ENCODE peak calls at places on chromosomes 4 and X, in seven cellular contexts. M is GM12892, B is GM12878, L is K562, C is HepG2, T is SK-N-SH, V is H1. P is an unnamed sample.

GRCh38 chr4:36277533-36277932 is 3.9 kb upstream of the DTHD1 start:
- DNase-seq in M (no peak), B (no peak), L (no peak), C (no peak), T (no peak), V (no peak), P (no peak)

GRCh38 chr4:164215113-164215741 is 538.7 kb upstream of the SMIM31 start:
- DNase-seq in M (no peak), B (no peak), L (no peak), C (no peak), T (no peak), V (no peak), P (no peak)

GRCh38 chr4:24488399-24489164 is 95.8 kb downstream of the DHX15 start:
- DNase-seq in M (peak), B (peak), L (peak), C (peak), T (peak), V (peak), P (peak)

GRCh38 chr4:106694232-106694631 is 325.7 kb upstream of the GIMD1 start:
- DNase-seq in M (no peak), B (no peak), L (no peak), C (no peak), T (no peak), V (no peak), P (no peak)

GRCh38 chrX:115650916-115651315 is 89.9 kb downstream of the PLS3 start:
- DNase-seq in M (no peak), B (peak), L (peak), C (peak), T (peak), V (peak), P (no peak)

GRCh38 chr4:64581422-64581821 is 172.2 kb upstream of the TECRL start:
- DNase-seq in M (no peak), B (no peak), L (no peak), C (no peak), T (no peak), V (no peak), P (no peak)

GRCh38 chr4:69025191-69025998 is 70.9 kb upstream of the UGT2B7 start:
- DNase-seq in M (no peak), B (no peak), L (no peak), C (peak), T (no peak), V (peak), P (no peak)

GRCh38 chr4:15914291-15914690 is 24.2 kb downstream of the FGFBP1 start:
- DNase-seq in M (no peak), B (no peak), L (no peak), C (no peak), T (no peak), V (no peak), P (no peak)

GRCh38 chr4:182015893-182016292 is 227.3 kb upstream of the TENM3 start:
- DNase-seq in M (no peak), B (no peak), L (no peak), C (no peak), T (no peak), V (no peak), P (no peak)

GRCh38 chr4:17065821-17066220 is 167.4 kb upstream of the LDB2 start:
- DNase-seq in M (no peak), B (no peak), L (no peak), C (no peak), T (no peak), V (no peak), P (no peak)

GRCh38 chrX:11474021-11474420 is 180.8 kb downstream of the AMELX start:
- DNase-seq in M (no peak), B (no peak), L (no peak), C (no peak), T (no peak), V (no peak), P (no peak)

GRCh38 chrX:38880460-38880859 is 79.2 kb downstream of the MID1IP1 start:
- DNase-seq in M (no peak), B (no peak), L (no peak), C (peak), T (no peak), V (no peak), P (no peak)

GRCh38 chr4:164287173-164287572 is 466.8 kb upstream of the SMIM31 start:
- DNase-seq in M (no peak), B (no peak), L (no peak), C (no peak), T (no peak), V (no peak), P (no peak)

GRCh38 chrX:11214346-11215190 is 78.6 kb upstream of the AMELX start:
- DNase-seq in M (no peak), B (no peak), L (no peak), C (no peak), T (peak), V (no peak), P (no peak)

GRCh38 chr4:180058731-180059215 is 2184.4 kb upstream of the TENM3 start:
- DNase-seq in M (peak), B (no peak), L (no peak), C (no peak), T (peak), V (peak), P (no peak)

GRCh38 chrX:53595266-53595810 is 91.2 kb downstream of the HUWE1 start:
- DNase-seq in M (no peak), B (no peak), L (no peak), C (no peak), T (no peak), V (no peak), P (no peak)

GRCh38 chr4:147482281-147482680 is 1.4 kb downstream of the EDNRA start:
- DNase-seq in M (no peak), B (no peak), L (no peak), C (no peak), T (no peak), V (no peak), P (no peak)

GRCh38 chrX:53249387-53250042 is 24.5 kb upstream of the KDM5C start:
- DNase-seq in M (no peak), B (no peak), L (no peak), C (no peak), T (no peak), V (no peak), P (no peak)

GRCh38 chr4:121726642-121727268 is 30.0 kb upstream of the ANXA5 start:
- DNase-seq in M (no peak), B (peak), L (peak), C (peak), T (peak), V (no peak), P (no peak)

GRCh38 chr4:48742412-48742811 is 37.7 kb downstream of the FRYL start:
- DNase-seq in M (no peak), B (no peak), L (no peak), C (no peak), T (no peak), V (no peak), P (no peak)

GRCh38 chrX:110944323-110944761 is 148.7 kb upstream of the CHRDL1 start:
- DNase-seq in M (no peak), B (no peak), L (no peak), C (no peak), T (peak), V (peak), P (no peak)

GRCh38 chrX:136369377-136369776 is 68.6 kb downstream of the ADGRG4 start:
- DNase-seq in M (no peak), B (no peak), L (no peak), C (no peak), T (no peak), V (no peak), P (no peak)

GRCh38 chr4:1478766-1479355 is 72.6 kb upstream of the NKX1-1 start:
- DNase-seq in M (no peak), B (no peak), L (no peak), C (no peak), T (peak), V (peak), P (no peak)

GRCh38 chr4:116180056-116180690 is 905.2 kb downstream of the TRAM1L1 start:
- DNase-seq in M (no peak), B (no peak), L (no peak), C (no peak), T (peak), V (no peak), P (no peak)

GRCh38 chr4:151129801-151130200 is 30.4 kb downstream of the RPS3A start:
- DNase-seq in M (no peak), B (no peak), L (no peak), C (no peak), T (no peak), V (no peak), P (no peak)

GRCh38 chr4:112214397-112215264 is 17.0 kb upstream of the AP1AR start:
- DNase-seq in M (no peak), B (no peak), L (peak), C (peak), T (peak), V (no peak), P (no peak)

GRCh38 chr4:89438102-89438831 is 130.7 kb upstream of the GPRIN3 start:
- DNase-seq in M (peak), B (peak), L (peak), C (peak), T (peak), V (peak), P (peak)

GRCh38 chr4:147901886-147902285 is 170.0 kb downstream of the ARHGAP10 start:
- DNase-seq in M (no peak), B (no peak), L (no peak), C (no peak), T (no peak), V (no peak), P (no peak)

GRCh38 chrX:153635788-153636668 is 11.0 kb upstream of the DUSP9 start:
- DNase-seq in M (no peak), B (no peak), L (no peak), C (peak), T (peak), V (peak), P (no peak)

GRCh38 chrX:1860936-1861670 is 246.2 kb downstream of the ASMT start:
- DNase-seq in M (no peak), B (no peak), L (no peak), C (no peak), T (no peak), V (no peak), P (no peak)

GRCh38 chr4:48543796-48544195 is 53.7 kb downstream of the ZAR1 start:
- DNase-seq in M (no peak), B (no peak), L (no peak), C (no peak), T (no peak), V (no peak), P (no peak)

GRCh38 chr4:145544998-145545397 is 63.3 kb downstream of the SMAD1 start:
- DNase-seq in M (no peak), B (no peak), L (no peak), C (no peak), T (no peak), V (no peak), P (no peak)

GRCh38 chrX:44529315-44529714 is 13.3 kb downstream of the FUNDC1 start:
- DNase-seq in M (no peak), B (no peak), L (no peak), C (no peak), T (no peak), V (no peak), P (no peak)

GRCh38 chrX:150547511-150548115 is 20.8 kb upstream of the MTM1 start:
- DNase-seq in M (no peak), B (no peak), L (peak), C (no peak), T (peak), V (peak), P (no peak)

GRCh38 chrX:152259150-152259549 is 120.8 kb upstream of the MAGEA10 start:
- DNase-seq in M (no peak), B (no peak), L (no peak), C (no peak), T (no peak), V (no peak), P (no peak)

DNA sequence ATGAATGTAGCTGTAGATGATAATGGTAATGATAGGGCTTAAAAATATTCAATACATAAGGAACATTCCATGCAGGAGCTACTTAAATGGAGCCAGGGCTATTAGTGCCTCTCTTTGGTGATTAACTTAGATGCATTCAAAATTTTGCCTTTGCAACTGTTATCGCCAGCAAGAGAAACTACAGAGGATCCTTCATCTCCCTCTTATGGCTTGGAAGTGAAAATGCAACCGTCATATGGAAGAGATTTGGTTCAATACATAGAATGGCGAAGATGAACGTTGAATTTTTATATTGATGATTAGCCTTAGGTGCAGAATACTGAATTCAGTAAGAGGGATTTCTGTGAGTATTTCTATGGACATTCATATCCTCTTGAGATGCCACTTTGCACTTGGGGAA is 134.5 kb upstream of the NLGN4X start:
- DNase-seq in M (no peak), B (no peak), L (no peak), C (no peak), T (peak), V (no peak), P (no peak)
- TF ChIP-seq TAF1 in M (no peak), B (no peak), L (no peak), C (no peak), T (no peak), V (no peak), P (no peak)

GRCh38 chr4:57344296-57344695 is 234.1 kb upstream of the IGFBP7 start:
- DNase-seq in M (no peak), B (no peak), L (no peak), C (no peak), T (no peak), V (no peak), P (no peak)

DNA sequence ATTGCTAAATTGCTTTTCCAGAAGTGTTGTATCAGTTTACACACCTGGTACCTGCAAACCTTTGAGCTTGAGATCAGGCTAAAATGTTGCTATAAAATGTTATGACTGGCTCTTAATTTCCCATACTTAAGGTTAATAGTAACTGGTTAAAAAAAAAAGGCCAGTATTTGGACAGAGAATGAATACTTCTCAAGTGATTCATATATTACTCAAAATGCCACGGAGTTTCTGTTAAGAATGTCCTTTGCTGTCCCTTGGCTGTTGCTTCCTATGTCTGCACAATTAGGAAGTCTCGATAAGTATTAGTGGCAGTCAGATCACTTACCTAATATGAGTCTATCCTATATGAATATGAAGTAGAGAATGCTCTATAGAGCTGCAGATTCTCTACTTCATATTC is 232.2 kb upstream of the IGFBP7 start:
- DNase-seq in M (no peak), B (no peak), L (no peak), C (no peak), T (no peak), V (no peak), P (no peak)
- TF ChIP-seq TAF1 in M (no peak), B (no peak), L (no peak), C (no peak), T (no peak), V (no peak), P (no peak)

DNA sequence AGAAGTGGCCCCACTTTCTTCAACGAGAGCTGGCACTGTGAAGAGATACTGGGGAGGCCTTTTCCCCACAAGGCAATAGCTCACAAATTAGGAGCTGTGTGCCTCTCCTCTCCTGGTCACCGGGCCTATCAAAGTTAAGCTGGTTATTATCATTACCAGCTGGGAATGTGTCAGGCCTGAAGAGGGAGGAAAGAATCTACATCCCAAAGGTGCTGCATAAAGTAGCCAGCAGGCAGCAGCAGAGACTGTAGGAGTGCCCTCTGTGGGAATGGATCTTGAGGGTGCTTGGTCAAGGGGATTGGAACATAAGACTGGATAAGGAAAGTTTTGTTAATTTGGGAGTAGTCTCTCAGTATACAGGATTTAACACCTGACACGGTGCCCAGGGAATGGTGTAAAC is 9.1 kb upstream of the TMPRSS11D start:
- DNase-seq in M (no peak), B (no peak), L (no peak), C (no peak), T (no peak), V (no peak), P (no peak)
- TF ChIP-seq TAF1 in M (no peak), B (no peak), L (no peak), C (no peak), T (no peak), V (no peak), P (no peak)

DNA sequence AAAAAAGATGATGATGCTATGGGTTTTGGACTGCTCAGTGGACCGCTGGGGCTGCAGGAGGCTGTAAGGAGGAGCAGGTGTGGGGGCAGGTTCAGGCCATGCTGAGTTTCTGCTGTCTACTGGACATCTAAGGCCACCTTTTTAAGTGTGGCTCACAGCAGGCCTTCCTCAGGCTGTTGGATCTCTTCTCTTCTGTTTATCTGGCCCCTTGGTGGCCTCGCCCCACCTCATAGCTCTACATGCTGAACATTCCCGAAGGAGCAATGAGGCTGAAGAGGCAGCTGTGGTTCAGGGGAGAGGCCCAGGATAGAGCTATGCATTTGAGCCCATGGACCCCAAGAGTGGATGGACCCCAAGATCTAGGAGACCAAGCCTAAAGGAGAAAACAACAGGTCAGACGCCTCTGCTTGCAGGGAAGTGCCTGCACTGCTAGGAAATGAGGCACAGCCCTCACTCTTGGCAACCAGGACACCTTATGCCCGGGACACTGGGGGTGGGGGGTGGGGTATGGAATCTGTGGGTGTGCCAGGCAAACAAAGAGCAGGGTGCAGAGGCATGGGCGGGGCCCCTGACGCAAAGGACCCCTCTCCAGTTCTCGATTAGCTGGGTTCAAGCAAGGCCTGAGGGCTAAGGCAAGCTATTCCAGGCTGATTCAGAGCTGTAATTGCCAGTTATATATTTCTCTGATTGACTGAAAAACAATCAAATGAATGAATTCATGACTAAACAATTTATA is 168.9 kb downstream of the BCOR start:
- DNase-seq in M (no peak), B (no peak), L (no peak), C (no peak), T (no peak), V (no peak), P (no peak)
- TF ChIP-seq TAF1 in M (no peak), B (no peak), L (no peak), C (no peak), T (no peak), V (no peak), P (no peak)

GRCh38 chr4:7193040-7193958 is 961 bp downstream of the SORCS2 start:
- DNase-seq in M (no peak), B (no peak), L (no peak), C (no peak), T (peak), V (no peak), P (no peak)
- TF ChIP-seq TAF1 in M (no peak), B (no peak), L (no peak), C (no peak), T (no peak), V (no peak), P (no peak)

GRCh38 chr4:39046243-39046642 is 14.0 kb upstream of the TMEM156 start:
- DNase-seq in M (no peak), B (no peak), L (peak), C (peak), T (no peak), V (no peak), P (no peak)
- TF ChIP-seq TAF1 in M (no peak), B (no peak), L (no peak), C (no peak), T (no peak), V (no peak), P (no peak)

GRCh38 chr4:72858328-72858727 is 211.2 kb downstream of the COX18 start:
- DNase-seq in M (no peak), B (no peak), L (no peak), C (no peak), T (no peak), V (no peak), P (no peak)

GRCh38 chr4:72860766-72861165 is 208.8 kb downstream of the COX18 start:
- DNase-seq in M (no peak), B (no peak), L (no peak), C (no peak), T (no peak), V (no peak), P (no peak)

GRCh38 chr4:72857216-72857615 is 212.3 kb downstream of the COX18 start:
- DNase-seq in M (no peak), B (no peak), L (no peak), C (no peak), T (no peak), V (no peak), P (no peak)

GRCh38 chr4:72857787-72858186 is 211.7 kb downstream of the COX18 start:
- DNase-seq in M (no peak), B (no peak), L (no peak), C (no peak), T (no peak), V (no peak), P (no peak)
- TF ChIP-seq TAF1 in M (no peak), B (no peak), L (no peak), C (no peak), T (no peak), V (no peak), P (no peak)

P was measured in GM12891.